ENCODE peak calls at places on chromosomes 3 and 15, in nine cellular contexts. W, G, K, F, R, T, I, A and H are unnamed samples.

GRCh38 chr3:154971341-154971740 is 108.8 kb upstream of the MME start:
- DNase-seq in G (no peak), K (no peak), A (no peak), W (no peak), I (no peak), R (no peak), F (no peak), T (no peak), H (no peak)

GRCh38 chr15:69311319-69311721 is 12.6 kb downstream of the PAQR5 start:
- DNase-seq in W (no peak), R (no peak), F (no peak), G (no peak), K (no peak), I (no peak), T (peak), A (no peak), H (no peak)

GRCh38 chr3:117666827-117667226 is 957.2 kb downstream of the TUSC7 start:
- DNase-seq in R (no peak), K (no peak), G (no peak), I (no peak), A (no peak), W (no peak), T (no peak), F (no peak), H (no peak)

GRCh38 chr15:88791637-88792036 is 11.6 kb upstream of the ACAN start:
- DNase-seq in W (no peak), K (no peak), G (no peak), T (peak), I (no peak), R (no peak), F (no peak), A (no peak), H (no peak)

GRCh38 chr3:172204716-172205115 is 165.3 kb downstream of the FNDC3B start:
- DNase-seq in T (no peak), I (no peak), G (no peak), R (no peak), K (no peak), F (no peak), A (no peak), W (no peak), H (no peak)

GRCh38 chr3:122324871-122325323 is at the start of gene CSTA:
- DNase-seq in T (no peak), I (peak), K (no peak), W (no peak), R (no peak), A (no peak), F (no peak), G (no peak), H (no peak)

GRCh38 chr3:132268956-132269355 is 48.3 kb upstream of the ACP3 start:
- DNase-seq in K (peak), T (peak), G (no peak), W (no peak), F (no peak), R (no peak), A (no peak), I (peak), H (no peak)

GRCh38 chr3:4986611-4987373 is 7.6 kb downstream of the BHLHE40 start:
- DNase-seq in K (peak), I (peak), F (peak), W (no peak), T (peak), A (peak), R (peak), G (peak), H (peak)

GRCh38 chr3:129313983-129314756 is 35.5 kb downstream of the HMCES start:
- DNase-seq in A (no peak), I (peak), K (no peak), R (no peak), T (peak), G (no peak), W (no peak), F (no peak), H (no peak)

GRCh38 chr15:35725353-35725752 is 179.4 kb upstream of the DPH6 start:
- DNase-seq in W (peak), R (no peak), G (no peak), A (no peak), I (no peak), F (no peak), T (peak), K (no peak), H (no peak)

GRCh38 chr3:115071611-115072010 is 75.5 kb downstream of the ZBTB20 start:
- DNase-seq in R (no peak), A (no peak), K (no peak), F (peak), T (peak), W (no peak), I (peak), G (no peak), H (no peak)

GRCh38 chr3:186097663-186098451 is 11.0 kb downstream of the ETV5 start:
- DNase-seq in F (peak), I (no peak), G (no peak), A (peak), W (no peak), R (peak), T (peak), K (no peak), H (no peak)

GRCh38 chr3:130783629-130784028 is 37.0 kb upstream of the PIK3R4 start:
- DNase-seq in F (no peak), I (peak), A (no peak), T (no peak), G (no peak), W (no peak), R (no peak), K (no peak), H (no peak)

GRCh38 chr3:142623209-142623608 is 27.0 kb downstream of the PLS1 start:
- DNase-seq in I (no peak), W (no peak), R (no peak), F (no peak), G (no peak), K (no peak), T (no peak), A (no peak), H (no peak)

GRCh38 chr15:85443593-85444328 is 63.4 kb downstream of the AKAP13 start:
- DNase-seq in K (peak), I (peak), T (peak), R (no peak), G (no peak), W (peak), F (no peak), A (peak), H (no peak)

GRCh38 chr15:65981837-65982696 is 112.8 kb downstream of the RAB11A start:
- DNase-seq in A (no peak), I (no peak), F (peak), G (peak), W (no peak), K (peak), T (peak), R (no peak), H (no peak)

GRCh38 chr3:186476044-186476468 is 68.1 kb downstream of the CRYGS start:
- DNase-seq in W (no peak), R (peak), G (no peak), K (peak), T (no peak), F (peak), A (peak), I (no peak), H (no peak)

GRCh38 chr3:153463895-153464294 is 301.9 kb downstream of the RAP2B start:
- DNase-seq in R (no peak), W (no peak), K (peak), I (no peak), F (no peak), T (no peak), A (no peak), G (no peak), H (no peak)

GRCh38 chr15:43376017-43376705 is 5.3 kb downstream of the TUBGCP4 start:
- DNase-seq in K (peak), T (peak), I (peak), A (no peak), F (no peak), R (no peak), G (peak), W (no peak), H (no peak)

GRCh38 chr15:55741592-55742497 is 1.1 kb downstream of the PRTG start:
- DNase-seq in I (no peak), K (peak), G (no peak), A (no peak), W (no peak), T (peak), R (no peak), F (no peak), H (no peak)

GRCh38 chr15:85897207-85897817 is 102.6 kb upstream of the KLHL25 start:
- DNase-seq in T (no peak), K (no peak), W (no peak), A (no peak), I (no peak), F (no peak), G (no peak), R (no peak), H (no peak)